ENCODE peak calls at places on chromosomes 1 and 21, in eight cellular contexts. L, B, T, N, D, C, K and Q are unnamed samples.

GRCh38 chr1:187689137-187689536 is 860.4 kb downstream of the PLA2G4A start:
- DNase-seq in N (peak; percentile 39), K (peak; percentile 88), B (no peak), D (no peak), T (no peak), L (no peak), C (no peak), Q (no peak)

GRCh38 chr1:34850382-34850781 is 9.2 kb downstream of the SMIM12 start:
- DNase-seq in T (no peak), D (no peak), K (no peak), L (no peak), N (no peak), C (no peak), B (no peak), Q (no peak)

GRCh38 chr1:77484926-77485325 is 197.5 kb downstream of the ZZZ3 start:
- DNase-seq in K (no peak), C (no peak), B (no peak), T (no peak), L (no peak), N (no peak), D (no peak), Q (no peak)

GRCh38 chr21:42310411-42311001 is 4.7 kb downstream of the TFF3 start:
- DNase-seq in B (no peak), D (no peak), K (no peak), N (no peak), T (no peak), L (no peak), C (no peak), Q (no peak)

GRCh38 chr1:39305555-39305954 is 101.1 kb downstream of the MACF1 start:
- DNase-seq in K (no peak), L (no peak), B (no peak), N (no peak), T (no peak), C (no peak), D (no peak), Q (peak; percentile 19)

GRCh38 chr1:38194486-38194885 is 147.9 kb upstream of the POU3F1 start:
- DNase-seq in N (no peak), C (no peak), D (no peak), L (no peak), K (no peak), B (no peak), T (no peak), Q (no peak)

GRCh38 chr1:160399544-160400283 is 650 bp upstream of the VANGL2 start:
- DNase-seq in K (no peak), C (no peak), N (no peak), B (no peak), T (no peak), D (no peak), L (no peak), Q (no peak)

GRCh38 chr1:10631811-10632481 is 157.2 kb downstream of the PEX14 start:
- DNase-seq in L (no peak), B (no peak), C (no peak), D (no peak), N (no peak), T (peak; percentile 8), K (no peak), Q (no peak)

GRCh38 chr1:176205322-176205914 is 1.7 kb downstream of the COP1 start:
- DNase-seq in C (no peak), T (no peak), N (peak; percentile 24), D (no peak), K (no peak), L (no peak), B (no peak), Q (peak; percentile 13)

GRCh38 chr1:30511106-30511505 is 212.3 kb downstream of the MATN1 start:
- DNase-seq in B (no peak), L (peak; percentile 2), C (no peak), N (no peak), T (no peak), K (no peak), D (no peak), Q (no peak)

GRCh38 chr1:9367806-9368205 is 75.1 kb downstream of the SPSB1 start:
- DNase-seq in L (no peak), B (no peak), D (no peak), C (no peak), T (no peak), N (no peak), K (no peak), Q (no peak)

GRCh38 chr1:175043824-175044223 is 20.6 kb upstream of the MRPS14 start:
- DNase-seq in L (no peak), B (no peak), T (no peak), D (no peak), K (no peak), N (no peak), C (no peak), Q (no peak)

GRCh38 chr1:208850441-208850840 is 606.3 kb upstream of the PLXNA2 start:
- DNase-seq in D (no peak), K (no peak), L (no peak), N (no peak), C (no peak), B (no peak), T (no peak), Q (no peak)

GRCh38 chr1:22551591-22552370 is 11.5 kb upstream of the EPHA8 start:
- DNase-seq in K (no peak), T (no peak), N (no peak), D (no peak), B (no peak), L (no peak), C (no peak), Q (no peak)

GRCh38 chr1:28887835-28888682 is 26.3 kb upstream of the EPB41 start:
- DNase-seq in K (no peak), N (no peak), L (no peak), D (no peak), T (peak; percentile 54), C (no peak), B (no peak), Q (no peak)

GRCh38 chr1:30756545-30757195 is 904 bp downstream of the LAPTM5 start:
- DNase-seq in K (peak; percentile 83), D (peak; percentile 57), C (peak; percentile 57), L (no peak), N (peak; percentile 76), B (peak; percentile 77), T (peak; percentile 47), Q (no peak)

GRCh38 chr1:3431266-3431665 is 23.2 kb upstream of the ARHGEF16 start:
- DNase-seq in C (no peak), B (no peak), T (no peak), N (no peak), K (no peak), D (no peak), L (no peak), Q (no peak)

GRCh38 chr1:156936721-156937220 is 16.3 kb downstream of the LRRC71 start:
- DNase-seq in B (no peak), N (no peak), D (no peak), T (no peak), K (no peak), L (no peak), C (no peak), Q (no peak)

GRCh38 chr1:115828101-115829022 is 12.6 kb downstream of the NHLH2 start:
- DNase-seq in N (no peak), K (no peak), T (no peak), B (no peak), L (peak; percentile 28), C (no peak), D (peak; percentile 7), Q (no peak)

GRCh38 chr21:37615962-37616361 is 249.4 kb downstream of the DYRK1A start:
- DNase-seq in T (no peak), C (no peak), L (no peak), D (no peak), N (no peak), K (no peak), B (no peak), Q (no peak)

GRCh38 chr1:180919183-180919700 is 6.5 kb downstream of the KIAA1614 start:
- DNase-seq in L (no peak), K (no peak), B (no peak), T (no peak), C (no peak), D (no peak), N (no peak), Q (no peak)

GRCh38 chr1:229111703-229112319 is 159.1 kb upstream of the RAB4A start:
- DNase-seq in C (no peak), N (no peak), K (no peak), L (no peak), D (no peak), T (no peak), B (no peak), Q (no peak)